ENCODE peak calls at places on chromosomes 2 and 18, in five cellular contexts. S is gastrocnemius medialis, M is A549, Z is HCT116, L is stomach. N is an unnamed sample.

GRCh38 chr2:27815860-27816438 is 44.4 kb downstream of the MRPL33 start:
- DNase-seq in L (no peak), S (no peak), Z (no peak), M (no peak), N (no peak)

GRCh38 chr18:45398448-45398847 is 216.8 kb upstream of the SLC14A2 start:
- DNase-seq in L (no peak), S (no peak), M (no peak), Z (no peak), N (no peak)

GRCh38 chr2:173271825-173272224 is 82.8 kb upstream of the CDCA7 start:
- DNase-seq in L (no peak), Z (no peak), M (peak; percentile 13), S (no peak), N (no peak)

GRCh38 chr2:178602901-178603300 is 122.6 kb downstream of the PLEKHA3 start:
- DNase-seq in M (no peak), L (no peak), Z (no peak), S (no peak), N (no peak)

GRCh38 chr18:40875101-40875500 is 1079.9 kb upstream of the PIK3C3 start:
- DNase-seq in L (no peak), Z (no peak), S (no peak), M (no peak), N (no peak)

GRCh38 chr2:113219889-113220641 is 46.3 kb downstream of the PSD4 start:
- DNase-seq in L (peak; percentile 95), Z (peak; percentile 50), M (peak; percentile 92), S (no peak), N (no peak)

GRCh38 chr2:118654945-118655344 is 192.5 kb downstream of the EN1 start:
- DNase-seq in Z (no peak), L (no peak), M (no peak), S (no peak), N (no peak)

GRCh38 chr2:168336786-168337388 is 89.5 kb upstream of the STK39 start:
- DNase-seq in Z (peak; percentile 87), S (no peak), M (peak; percentile 55), L (peak; percentile 75), N (no peak)

GRCh38 chr2:81250270-81250669 is 945.7 kb upstream of the LRRTM1 start:
- DNase-seq in S (no peak), M (no peak), L (no peak), Z (no peak), N (no peak)

GRCh38 chr2:96867756-96868554 is 1.9 kb downstream of the SEMA4C start:
- DNase-seq in M (no peak), Z (no peak), L (no peak), S (no peak), N (no peak)

GRCh38 chr18:45733535-45733934 is 9.6 kb downstream of the SLC14A1 start:
- DNase-seq in L (no peak), M (no peak), Z (no peak), S (no peak), N (no peak)

GRCh38 chr2:38116762-38117161 is 40.8 kb upstream of the CYP1B1 start:
- DNase-seq in L (no peak), S (no peak), M (peak; percentile 35), Z (no peak), N (no peak)

GRCh38 chr2:129857200-129857599 is 122.3 kb upstream of the RAB6C start:
- DNase-seq in M (no peak), Z (no peak), S (no peak), L (no peak), N (no peak)

GRCh38 chr18:78603584-78603983 is 376.0 kb upstream of the SALL3 start:
- DNase-seq in M (no peak), Z (no peak), L (no peak), S (no peak), N (no peak)

GRCh38 chr18:42178381-42179080 is 223.5 kb downstream of the PIK3C3 start:
- DNase-seq in Z (no peak), S (no peak), M (no peak), L (no peak), N (no peak)

GRCh38 chr2:61937098-61937497 is 31.6 kb downstream of the COMMD1 start:
- DNase-seq in L (no peak), Z (no peak), S (no peak), M (no peak), N (no peak)

GRCh38 chr2:62845256-62845655 is 139.7 kb downstream of the EHBP1 start:
- DNase-seq in Z (no peak), L (no peak), M (no peak), S (no peak), N (no peak)

GRCh38 chr2:238925281-238925680 is 77.4 kb downstream of the TWIST2 start:
- DNase-seq in L (no peak), M (no peak), S (no peak), Z (no peak), N (no peak)

GRCh38 chr2:159612255-159612901 is 4.0 kb downstream of the BAZ2B start:
- DNase-seq in Z (no peak), L (no peak), S (no peak), M (peak; percentile 20), N (no peak)

GRCh38 chr2:229133155-229133772 is 137.8 kb downstream of the PID1 start:
- DNase-seq in M (peak; percentile 62), Z (peak; percentile 50), S (no peak), L (no peak), N (no peak)

GRCh38 chr2:37638973-37639372 is 32.5 kb downstream of the CDC42EP3 start:
- DNase-seq in M (no peak), Z (no peak), L (no peak), S (no peak), N (no peak)

GRCh38 chr2:214126135-214126534 is 284.7 kb upstream of the VWC2L start:
- DNase-seq in S (no peak), M (no peak), Z (peak; percentile 34), L (no peak), N (no peak)

GRCh38 chr18:53946561-53946960 is 277.9 kb downstream of the MBD2 start:
- DNase-seq in S (no peak), M (no peak), L (no peak), Z (no peak), N (no peak)

GRCh38 chr2:108616731-108617161 is 82.5 kb downstream of the LIMS1 start:
- DNase-seq in M (no peak), S (no peak), L (peak; percentile 79), Z (no peak), N (no peak)

GRCh38 chr2:235343156-235343774 is 150.6 kb upstream of the AGAP1 start:
- DNase-seq in M (no peak), S (no peak), L (no peak), Z (no peak), N (no peak)

GRCh38 chr18:30682667-30683066 is 359.9 kb downstream of the DSC3 start:
- DNase-seq in M (no peak), L (no peak), S (no peak), Z (no peak), N (no peak)

GRCh38 chr18:48032876-48033769 is 102.7 kb upstream of the SMAD2 start:
- DNase-seq in S (no peak), L (no peak), Z (no peak), M (no peak), N (no peak)

GRCh38 chr2:236161531-236161930 is 6.7 kb downstream of the GBX2 start:
- DNase-seq in L (no peak), Z (no peak), S (no peak), M (no peak), N (no peak)

GRCh38 chr18:64972545-64972944 is 778.3 kb upstream of the CDH7 start:
- DNase-seq in L (no peak), S (no peak), Z (no peak), M (no peak), N (no peak)

GRCh38 chr2:61645911-61646310 is 107.8 kb upstream of the XPO1 start:
- DNase-seq in S (no peak), L (no peak), M (no peak), Z (no peak), N (no peak)

GRCh38 chr2:131034122-131035051 is 58.9 kb downstream of the FAM168B start:
- DNase-seq in L (peak; percentile 23), S (no peak), Z (no peak), M (no peak), N (no peak)

GRCh38 chr2:234517971-234518370 is 21.1 kb upstream of the ARL4C start:
- DNase-seq in M (no peak), Z (no peak), L (no peak), S (no peak), N (no peak)

GRCh38 chr2:31294230-31294629 is 60.3 kb downstream of the EHD3 start:
- DNase-seq in S (no peak), M (no peak), Z (no peak), L (no peak), N (no peak)

GRCh38 chr18:33757037-33757436 is 179.0 kb downstream of the ASXL3 start:
- DNase-seq in Z (no peak), S (no peak), M (no peak), L (no peak), N (no peak)

GRCh38 chr2:80335411-80335810 is 30.9 kb upstream of the LRRTM1 start:
- DNase-seq in L (no peak), S (no peak), Z (no peak), M (no peak), N (no peak)

GRCh38 chr2:136134126-136134525 is 16.2 kb upstream of the CXCR4 start:
- DNase-seq in M (no peak), Z (no peak), L (no peak), S (no peak), N (no peak)

GRCh38 chr2:20164734-20165242 is 60.1 kb downstream of the SDC1 start:
- DNase-seq in M (no peak), S (no peak), Z (no peak), L (no peak), N (no peak)

GRCh38 chr2:85132834-85133637 is at the start of gene TCF7L1:
- DNase-seq in L (peak; percentile 55), S (peak; percentile 67), Z (peak; percentile 70), M (peak; percentile 89), N (peak; percentile 39)
- TF ChIP-seq POLR2A in L (no peak), S (peak; percentile 68), Z (peak; percentile 22), M (peak; percentile 70), N (no peak)

GRCh38 chr2:227450921-227451654 is 20.9 kb upstream of the AGFG1 start:
- DNase-seq in Z (no peak), L (no peak), M (peak; percentile 84), S (no peak), N (no peak)
- TF ChIP-seq POLR2A in Z (no peak), L (no peak), M (no peak), S (no peak), N (no peak)

DNA sequence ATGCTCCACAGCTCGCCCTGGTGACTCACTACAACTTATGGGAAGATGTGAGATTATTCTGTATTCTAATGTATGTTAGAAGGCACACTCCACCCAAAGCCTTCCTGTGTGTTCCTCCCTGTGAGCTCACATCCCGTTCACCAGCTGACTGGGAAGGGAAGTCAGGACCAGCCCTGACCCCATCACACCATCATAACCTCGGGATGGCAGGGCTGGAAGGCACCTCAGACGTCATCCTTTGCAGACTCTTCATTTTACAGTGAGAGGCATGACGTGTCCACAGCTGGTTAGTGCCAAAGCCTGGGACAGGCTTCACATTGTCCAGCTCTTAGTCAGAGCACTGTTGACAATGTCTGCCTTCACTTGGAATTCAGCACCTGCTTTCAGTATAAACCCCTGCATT is 417.8 kb upstream of the TNP1 start:
- DNase-seq in L (no peak), M (peak; percentile 89), S (no peak), Z (no peak), N (no peak)
- TF ChIP-seq POLR2A in L (no peak), M (no peak), S (no peak), Z (no peak), N (no peak)

DNA sequence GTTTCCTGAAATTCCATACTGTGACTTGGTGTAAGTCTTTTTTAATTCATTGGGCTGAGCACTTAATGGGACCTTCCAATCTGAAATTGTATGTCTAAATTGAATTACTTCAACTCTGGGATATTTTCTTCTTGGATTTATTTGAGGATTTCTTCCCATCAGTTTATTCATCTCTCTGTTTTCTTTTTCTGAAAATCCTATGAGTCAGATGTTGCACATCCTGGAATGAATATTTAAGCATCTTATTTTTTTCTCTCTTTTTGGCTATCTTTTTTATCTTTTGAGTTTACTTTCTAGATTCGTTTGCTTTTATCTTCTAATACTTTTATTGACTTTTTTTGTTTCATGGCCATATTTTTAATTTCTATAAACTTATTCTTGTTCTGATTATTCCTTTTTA is 55.4 kb upstream of the ACYP2 start:
- DNase-seq in L (no peak), Z (no peak), M (no peak), S (no peak), N (no peak)
- TF ChIP-seq POLR2A in L (no peak), Z (no peak), M (no peak), S (no peak), N (no peak)